ENCODE peak calls at places on chromosomes 7 and 10, in four cellular contexts. A, K, I and Z are unnamed samples.

GRCh38 chr10:13115832-13116793 is 16.1 kb downstream of the OPTN start:
- DNase-seq in A (no peak), K (peak), I (no peak), Z (no peak)

GRCh38 chr10:133249094-133249780 is 11.6 kb downstream of the VENTX start:
- DNase-seq in A (no peak), K (no peak), I (no peak), Z (no peak)

GRCh38 chr7:106178593-106179134 is 66.6 kb upstream of the SYPL1 start:
- DNase-seq in A (no peak), K (peak), I (peak), Z (peak)

GRCh38 chr7:114988755-114989154 is 66.9 kb downstream of the MDFIC start:
- DNase-seq in A (no peak), K (no peak), I (no peak), Z (peak)

GRCh38 chr10:105691811-105692210 is 1050.7 kb downstream of the SORCS3 start:
- DNase-seq in A (no peak), K (no peak), I (no peak), Z (no peak)

GRCh38 chr10:52068485-52068884 is 245.6 kb upstream of the DKK1 start:
- DNase-seq in A (no peak), K (no peak), I (no peak), Z (no peak)

GRCh38 chr10:22539579-22540160 is 174.7 kb downstream of the PIP4K2A start:
- DNase-seq in A (no peak), K (no peak), I (no peak), Z (no peak)

GRCh38 chr10:178723-179122 is 43.5 kb downstream of the ZMYND11 start:
- DNase-seq in A (no peak), K (no peak), I (no peak), Z (no peak)

GRCh38 chr7:27098493-27099223 is 2.9 kb upstream of the HOXA1 start:
- DNase-seq in A (no peak), K (no peak), I (no peak), Z (no peak)

GRCh38 chr7:147485660-147486210 is 1104.8 kb upstream of the C7orf33 start:
- DNase-seq in A (no peak), K (no peak), I (no peak), Z (no peak)

GRCh38 chr7:27172823-27173411 is 1.2 kb downstream of the HOXA10 start:
- DNase-seq in A (no peak), K (no peak), I (no peak), Z (peak)

GRCh38 chr7:141785711-141786552 is 4.1 kb upstream of the TAS2R5 start:
- DNase-seq in A (peak), K (peak), I (peak), Z (peak)

GRCh38 chr10:36534471-36535002 is 590.9 kb upstream of the ANKRD30A start:
- DNase-seq in A (no peak), K (no peak), I (no peak), Z (peak)

GRCh38 chr10:47278152-47278473 is 21.9 kb upstream of the GDF10 start:
- DNase-seq in A (no peak), K (no peak), I (no peak), Z (no peak)

GRCh38 chr7:96236198-96237039 is 85.5 kb downstream of the SLC25A13 start:
- DNase-seq in A (no peak), K (peak), I (no peak), Z (no peak)

GRCh38 chr10:113960617-113961260 is 82.9 kb upstream of the ADRB1 start:
- DNase-seq in A (no peak), K (no peak), I (peak), Z (no peak)

GRCh38 chr10:133378251-133379096 is 588 bp upstream of the PAOX start:
- DNase-seq in A (no peak), K (peak), I (peak), Z (peak)

GRCh38 chr7:69190025-69190424 is 408.2 kb upstream of the AUTS2 start:
- DNase-seq in A (no peak), K (no peak), I (no peak), Z (no peak)
- TF ChIP-seq EP300 in A (no peak), K (no peak), I (no peak), Z (no peak)

DNA sequence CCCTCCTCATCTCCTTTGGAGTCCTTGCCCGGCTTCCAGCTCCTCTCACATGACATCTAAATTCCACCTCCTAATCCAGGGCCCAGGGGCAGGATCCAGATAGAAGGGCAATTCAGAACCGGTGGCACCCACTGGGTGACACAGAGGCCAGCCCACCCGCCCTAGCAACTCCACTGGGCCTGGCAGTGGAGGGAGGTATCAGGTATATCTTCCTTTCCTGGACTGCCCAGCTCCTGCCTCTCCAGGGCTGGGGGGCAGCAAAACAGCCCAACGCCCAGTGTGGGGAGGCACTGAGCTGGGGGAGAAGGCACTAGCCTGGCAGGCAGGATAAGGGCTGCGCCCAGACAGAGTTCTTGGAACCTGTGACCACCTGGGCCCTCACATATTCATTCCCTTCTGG is 10.4 kb upstream of the TRIM8 start:
- DNase-seq in A (no peak), K (no peak), I (no peak), Z (no peak)
- TF ChIP-seq POLR2AphosphoS2 in A (no peak), K (no peak), I (no peak), Z (no peak)

GRCh38 chr7:158973941-158974785 is 117.8 kb downstream of the DYNC2I1 start:
- DNase-seq in A (no peak), K (no peak), I (no peak), Z (no peak)
- TF ChIP-seq EP300 in A (no peak), K (no peak), I (no peak), Z (no peak)

DNA sequence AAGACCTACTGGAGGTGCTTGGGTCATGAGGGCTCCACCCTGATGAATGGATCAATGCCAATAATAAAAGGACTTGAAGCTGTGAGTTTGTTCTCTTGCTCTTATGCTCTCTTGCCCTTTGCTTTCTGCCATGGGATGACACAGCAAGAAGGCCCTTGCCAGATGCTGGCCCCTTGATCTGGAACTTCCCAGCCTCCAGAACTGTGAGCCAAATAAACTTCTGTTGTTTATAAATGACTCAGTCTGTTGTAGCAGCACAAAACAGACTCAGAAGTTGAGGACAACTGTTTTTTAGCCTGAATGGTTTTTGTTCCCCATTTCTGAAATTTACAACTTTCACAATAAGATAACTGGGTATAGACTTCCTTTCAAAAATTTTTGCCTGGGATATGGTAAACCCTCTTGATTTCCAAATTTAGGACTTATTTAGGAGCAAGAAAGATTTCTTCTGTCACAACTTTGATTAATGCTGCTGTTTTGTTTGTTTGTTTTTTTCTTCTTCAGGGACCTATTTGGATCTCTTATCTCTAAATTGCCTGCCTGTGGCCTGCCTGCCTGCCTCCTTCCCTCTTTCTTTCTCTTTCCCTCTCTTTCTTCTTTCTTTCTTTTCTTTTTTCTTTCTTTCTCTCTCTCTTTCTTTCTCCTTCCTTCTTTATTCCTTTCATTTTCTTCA is 12.1 kb downstream of the ENTPD1 start:
- DNase-seq in A (no peak), K (no peak), I (no peak), Z (peak)
- TF ChIP-seq POLR2AphosphoS2 in A (no peak), K (no peak), I (no peak), Z (no peak)